ENCODE peak calls at places on chromosome 17, in four cellular contexts. E, K, D and Y are unnamed samples.

GRCh38 chr17:80761421-80761871 is 216.8 kb downstream of the RPTOR start:
- DNase-seq in E (no peak), K (no peak), D (no peak), Y (no peak)

GRCh38 chr17:37842401-37842800 is 81.8 kb upstream of the TBC1D3K start:
- DNase-seq in K (no peak), E (no peak), D (no peak), Y (no peak)

GRCh38 chr17:60640503-60640902 is 37.1 kb upstream of the BCAS3 start:
- DNase-seq in E (no peak), D (no peak), K (no peak), Y (no peak)

GRCh38 chr17:5121186-5121841 is 5.5 kb downstream of the USP6 start:
- DNase-seq in E (no peak), K (peak; percentile 63), D (peak; percentile 18), Y (no peak)

GRCh38 chr17:74779948-74780400 is 3.8 kb upstream of the NAT9 start:
- DNase-seq in D (peak; percentile 35), E (no peak), K (peak; percentile 92), Y (peak; percentile 63)

GRCh38 chr17:81044764-81045589 is 10.0 kb downstream of the BAIAP2 start:
- DNase-seq in K (peak; percentile 87), D (peak; percentile 69), E (peak; percentile 75), Y (no peak)

GRCh38 chr17:37191219-37191618 is 184.6 kb upstream of the C17orf78 start:
- DNase-seq in D (no peak), K (no peak), E (no peak), Y (no peak)

GRCh38 chr17:17694229-17695081 is 13.2 kb downstream of the RAI1 start:
- DNase-seq in E (peak; percentile 75), K (peak; percentile 94), D (peak; percentile 70), Y (peak; percentile 74)

GRCh38 chr17:74960739-74961342 is 11.7 kb downstream of the HID1 start:
- DNase-seq in E (no peak), D (peak; percentile 55), K (no peak), Y (peak; percentile 63)

GRCh38 chr17:2244545-2245525 is 58.8 kb downstream of the SMG6 start:
- DNase-seq in D (peak; percentile 85), K (peak; percentile 96), E (peak; percentile 83), Y (peak; percentile 48)

GRCh38 chr17:81471804-81472456 is 40.7 kb downstream of the ACTG1 start:
- DNase-seq in D (no peak), K (no peak), E (peak; percentile 42), Y (no peak)

GRCh38 chr17:60106377-60107059 is 27.8 kb upstream of the HEATR6 start:
- DNase-seq in D (no peak), K (no peak), E (peak; percentile 2), Y (no peak)

GRCh38 chr17:29732613-29733012 is 109.9 kb upstream of the CORO6 start:
- DNase-seq in K (no peak), E (no peak), D (no peak), Y (no peak)

GRCh38 chr17:6072157-6072556 is 2.0 kb downstream of the WSCD1 start:
- DNase-seq in K (no peak), D (no peak), E (no peak), Y (no peak)

GRCh38 chr17:79027925-79028491 is 4.0 kb downstream of the C1QTNF1 start:
- DNase-seq in D (no peak), K (no peak), E (no peak), Y (no peak)

GRCh38 chr17:60161598-60162330 is 12.0 kb downstream of the CA4 start:
- DNase-seq in D (peak; percentile 50), E (no peak), K (peak; percentile 86), Y (no peak)

GRCh38 chr17:416293-417206 is 63.9 kb upstream of the RPH3AL start:
- DNase-seq in E (no peak), D (peak; percentile 30), K (peak; percentile 78), Y (no peak)

GRCh38 chr17:53462393-53462811 is 360.3 kb upstream of the KIF2B start:
- DNase-seq in E (no peak), K (no peak), D (no peak), Y (no peak)

GRCh38 chr17:76598004-76598439 is 12.4 kb upstream of the ST6GALNAC2 start:
- DNase-seq in E (no peak), K (no peak), D (no peak), Y (no peak)

GRCh38 chr17:83052241-83052564 is 27.2 kb upstream of the METRNL start:
- DNase-seq in E (no peak), K (no peak), D (no peak), Y (no peak)

GRCh38 chr17:71938340-71939010 is 182.3 kb upstream of the SOX9 start:
- DNase-seq in E (no peak), D (no peak), K (no peak), Y (no peak)

GRCh38 chr17:47698749-47699535 is 5.0 kb downstream of the TBKBP1 start:
- DNase-seq in K (peak; percentile 94), D (peak; percentile 72), E (peak; percentile 22), Y (peak; percentile 91)

GRCh38 chr17:31274252-31274651 is 22.8 kb downstream of the OMG start:
- DNase-seq in D (no peak), E (peak; percentile 46), K (no peak), Y (no peak)

GRCh38 chr17:5097101-5097834 is 14.4 kb downstream of the ZNF232 start:
- DNase-seq in E (peak; percentile 60), K (peak; percentile 91), D (peak; percentile 30), Y (no peak)

GRCh38 chr17:1110844-1111598 is 68.8 kb downstream of the ABR start:
- DNase-seq in D (no peak), K (no peak), E (no peak), Y (no peak)

GRCh38 chr17:49708515-49709161 is 874 bp upstream of the SLC35B1 start:
- DNase-seq in D (no peak), K (peak; percentile 83), E (no peak), Y (no peak)

GRCh38 chr17:68676856-68677255 is 75.7 kb upstream of the FAM20A start:
- DNase-seq in E (no peak), D (no peak), K (no peak), Y (no peak)

GRCh38 chr17:58006924-58007780 is at the start of gene SRSF1:
- DNase-seq in K (peak; percentile 99), D (peak; percentile 97), E (peak; percentile 96), Y (peak; percentile 83)

GRCh38 chr17:58005728-58006562 is 1.1 kb downstream of the SRSF1 start:
- DNase-seq in D (no peak), K (no peak), E (peak; percentile 40), Y (no peak)

GRCh38 chr17:58005031-58005727 is 1.9 kb downstream of the SRSF1 start:
- DNase-seq in D (no peak), E (no peak), K (no peak), Y (no peak)

GRCh38 chr17:58007781-58008706 is 998 bp upstream of the SRSF1 start:
- DNase-seq in K (no peak), E (no peak), D (no peak), Y (no peak)

DNA sequence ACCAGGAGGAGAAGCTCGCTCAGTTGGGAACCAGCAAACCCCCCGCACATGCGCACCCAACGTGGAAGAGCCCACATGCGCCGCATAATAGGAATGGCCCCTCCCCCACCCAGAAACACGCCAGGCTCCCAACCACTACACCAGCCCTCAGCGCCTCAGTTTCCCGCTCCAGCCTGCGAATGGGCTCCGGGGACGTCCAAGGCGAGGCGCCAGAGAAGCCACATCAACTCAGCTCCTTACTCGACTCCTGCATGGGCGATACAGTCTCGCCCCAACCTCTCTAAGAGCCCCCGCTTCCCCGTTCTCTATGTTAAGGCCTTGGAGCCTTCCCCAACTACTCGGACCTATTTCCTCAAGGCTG is 503 bp downstream of the SRSF1 start:
- DNase-seq in E (peak; percentile 81), D (peak; percentile 73), K (peak; percentile 89), Y (no peak)
- TF ChIP-seq POLR2A in E (peak; percentile 41), D (no peak), K (no peak), Y (no peak)

GRCh38 chr17:40071720-40072480 is 9.1 kb downstream of the THRA start:
- DNase-seq in K (no peak), E (peak; percentile 88), D (peak; percentile 95), Y (no peak)
- TF ChIP-seq POLR2AphosphoS5 in K (peak; percentile 10), E (peak; percentile 69), D (peak; percentile 95), Y (no peak)

GRCh38 chr17:73309727-73310555 is 1.9 kb downstream of the CDC42EP4 start:
- DNase-seq in D (peak; percentile 78), K (no peak), E (no peak), Y (no peak)
- TF ChIP-seq POLR2A in D (no peak), K (no peak), E (no peak), Y (no peak)

GRCh38 chr17:41996855-41997164 is 20.4 kb downstream of the DNAJC7 start:
- DNase-seq in K (no peak), D (no peak), E (no peak), Y (no peak)
- TF ChIP-seq POLR2AphosphoS5 in K (no peak), D (no peak), E (no peak), Y (no peak)

GRCh38 chr17:41918392-41919164 is at the start of gene ACLY:
- DNase-seq in E (peak; percentile 96), D (peak; percentile 98), K (peak; percentile 99), Y (peak; percentile 99)
- TF ChIP-seq POLR2A in E (peak; percentile 88), D (no peak), K (peak; percentile 63), Y (peak; percentile 76)

DNA sequence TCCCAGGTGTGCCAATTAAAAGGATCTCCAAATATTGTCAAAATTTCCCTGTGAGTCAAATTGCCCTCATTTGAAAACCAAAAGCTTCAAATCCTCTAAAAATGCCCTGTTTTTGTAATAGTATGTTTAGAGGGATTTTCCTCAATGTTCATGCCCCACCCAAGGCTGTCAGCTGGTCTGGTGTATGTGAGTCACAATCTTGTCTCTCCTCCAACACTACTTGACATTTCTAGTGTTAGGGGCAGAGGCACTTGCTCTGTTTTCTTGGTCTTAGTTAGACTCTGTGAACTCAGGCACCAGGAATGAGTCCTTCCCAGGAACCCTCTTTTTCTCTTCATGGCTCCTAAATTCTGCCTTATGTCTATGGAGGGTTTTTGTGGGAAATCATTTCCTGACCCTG is 634.8 kb downstream of the KCNJ2 start:
- DNase-seq in K (no peak), E (no peak), D (no peak), Y (no peak)
- TF ChIP-seq POLR2AphosphoS5 in K (no peak), E (no peak), D (no peak), Y (no peak)

DNA sequence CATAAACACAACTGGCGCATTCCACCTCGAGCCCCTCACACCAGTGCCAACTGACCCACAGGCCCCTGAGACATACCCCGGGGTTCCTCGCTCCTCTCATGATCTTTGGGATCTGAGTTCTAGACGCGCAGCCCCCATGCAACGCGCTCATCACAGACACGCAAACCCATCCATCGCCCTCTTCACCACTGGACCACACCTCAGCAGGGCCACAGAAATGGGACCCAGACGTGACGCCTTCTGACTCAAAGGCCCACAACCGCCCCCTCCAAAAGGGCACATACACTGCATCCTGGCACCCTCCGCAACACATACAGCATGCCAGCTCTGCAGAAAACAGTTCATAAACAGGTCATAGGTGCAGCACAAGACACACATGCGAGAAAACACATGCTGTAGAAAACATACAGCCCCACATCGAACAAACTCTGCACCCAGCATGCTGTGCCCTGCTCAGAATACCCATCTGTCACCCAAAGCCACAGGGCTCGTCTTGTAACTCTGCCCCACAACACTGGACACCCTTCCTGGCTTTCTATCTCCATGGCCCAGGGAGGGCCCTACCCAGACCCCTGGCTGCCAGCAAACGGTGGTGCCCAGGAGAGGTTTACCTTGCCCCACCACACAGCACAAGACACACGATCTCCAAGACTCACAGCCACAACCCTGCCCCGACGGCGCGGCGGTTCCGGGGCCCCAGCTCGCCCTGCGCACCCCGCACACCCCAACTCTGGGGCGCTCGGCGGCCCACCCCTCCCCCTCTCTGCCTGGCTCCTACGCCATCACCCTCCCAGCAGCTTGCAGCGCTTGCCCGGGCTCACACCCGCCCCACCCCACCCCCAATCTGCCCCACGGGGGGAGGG is 924 bp downstream of the ZBTB4 start:
- DNase-seq in E (peak; percentile 42), D (peak; percentile 55), K (peak; percentile 91), Y (peak; percentile 70)
- TF ChIP-seq POLR2A in E (no peak), D (no peak), K (no peak), Y (no peak)